ENCODE peak calls at places on chromosomes 11 and 22, in nine cellular contexts. One of them, this sample, is unnamed.

GRCh38 chr11:96136623-96137313 is 206.2 kb downstream of the MAML2 start:
- DNase-seq in fibroblast of lung: no peak
- DNase-seq in brain microvascular endothelial cell: no peak
- DNase-seq in psoas muscle: no peak
- DNase-seq in H1: no peak
- DNase-seq in small intestine: no peak
- DNase-seq in naive thymus-derived CD4-positive, alpha-beta T cell: no peak
- DNase-seq in adrenal gland: no peak
- DNase-seq in breast epithelium: no peak
- DNase-seq in this sample: no peak

GRCh38 chr11:110098645-110099044 is 5.5 kb downstream of the ZC3H12C start:
- DNase-seq in H1: no peak
- DNase-seq in fibroblast of lung: no peak
- DNase-seq in brain microvascular endothelial cell: no peak
- DNase-seq in psoas muscle: no peak
- DNase-seq in small intestine: no peak
- DNase-seq in naive thymus-derived CD4-positive, alpha-beta T cell: no peak
- DNase-seq in adrenal gland: no peak
- DNase-seq in breast epithelium: no peak
- DNase-seq in this sample: no peak

GRCh38 chr22:46748948-46749681 is 11.1 kb upstream of the CERK start:
- DNase-seq in breast epithelium: no peak
- DNase-seq in naive thymus-derived CD4-positive, alpha-beta T cell: peak
- DNase-seq in H1: no peak
- DNase-seq in psoas muscle: no peak
- DNase-seq in small intestine: no peak
- DNase-seq in brain microvascular endothelial cell: no peak
- DNase-seq in adrenal gland: no peak
- DNase-seq in fibroblast of lung: peak
- DNase-seq in this sample: no peak

GRCh38 chr11:123264431-123264780 is 69.4 kb upstream of the CLMP start:
- DNase-seq in breast epithelium: no peak
- DNase-seq in small intestine: no peak
- DNase-seq in fibroblast of lung: no peak
- DNase-seq in naive thymus-derived CD4-positive, alpha-beta T cell: no peak
- DNase-seq in adrenal gland: no peak
- DNase-seq in psoas muscle: no peak
- DNase-seq in brain microvascular endothelial cell: no peak
- DNase-seq in H1: no peak
- DNase-seq in this sample: no peak

GRCh38 chr22:39748877-39749276 is 144.7 kb downstream of the ENTHD1 start:
- DNase-seq in small intestine: no peak
- DNase-seq in brain microvascular endothelial cell: no peak
- DNase-seq in naive thymus-derived CD4-positive, alpha-beta T cell: no peak
- DNase-seq in adrenal gland: no peak
- DNase-seq in fibroblast of lung: peak
- DNase-seq in breast epithelium: no peak
- DNase-seq in H1: no peak
- DNase-seq in psoas muscle: no peak
- DNase-seq in this sample: no peak

GRCh38 chr22:48803171-48803992 is 1024.3 kb downstream of the BRD1 start:
- DNase-seq in psoas muscle: no peak
- DNase-seq in adrenal gland: no peak
- DNase-seq in small intestine: no peak
- DNase-seq in naive thymus-derived CD4-positive, alpha-beta T cell: no peak
- DNase-seq in fibroblast of lung: no peak
- DNase-seq in brain microvascular endothelial cell: no peak
- DNase-seq in H1: no peak
- DNase-seq in breast epithelium: no peak
- DNase-seq in this sample: no peak

GRCh38 chr11:114318361-114318760 is 22.2 kb downstream of the NNMT start:
- DNase-seq in H1: no peak
- DNase-seq in fibroblast of lung: no peak
- DNase-seq in small intestine: no peak
- DNase-seq in brain microvascular endothelial cell: no peak
- DNase-seq in breast epithelium: no peak
- DNase-seq in adrenal gland: no peak
- DNase-seq in naive thymus-derived CD4-positive, alpha-beta T cell: no peak
- DNase-seq in psoas muscle: no peak
- DNase-seq in this sample: no peak

GRCh38 chr22:27987557-27987956 is 68.5 kb upstream of the PITPNB start:
- DNase-seq in psoas muscle: no peak
- DNase-seq in naive thymus-derived CD4-positive, alpha-beta T cell: no peak
- DNase-seq in fibroblast of lung: peak
- DNase-seq in breast epithelium: no peak
- DNase-seq in small intestine: no peak
- DNase-seq in adrenal gland: no peak
- DNase-seq in brain microvascular endothelial cell: peak
- DNase-seq in H1: no peak
- DNase-seq in this sample: no peak

GRCh38 chr11:133824593-133824992 is 20.7 kb downstream of the SPATA19 start:
- DNase-seq in adrenal gland: no peak
- DNase-seq in brain microvascular endothelial cell: no peak
- DNase-seq in naive thymus-derived CD4-positive, alpha-beta T cell: no peak
- DNase-seq in small intestine: no peak
- DNase-seq in fibroblast of lung: no peak
- DNase-seq in psoas muscle: no peak
- DNase-seq in H1: peak
- DNase-seq in breast epithelium: no peak
- DNase-seq in this sample: no peak

GRCh38 chr11:35943761-35944502 is at the start of gene LDLRAD3:
- DNase-seq in small intestine: peak
- DNase-seq in psoas muscle: peak
- DNase-seq in fibroblast of lung: peak
- DNase-seq in naive thymus-derived CD4-positive, alpha-beta T cell: no peak
- DNase-seq in breast epithelium: peak
- DNase-seq in brain microvascular endothelial cell: peak
- DNase-seq in adrenal gland: peak
- DNase-seq in H1: peak
- DNase-seq in this sample: peak

GRCh38 chr11:77152846-77153245 is 24.8 kb downstream of the MYO7A start:
- DNase-seq in adrenal gland: no peak
- DNase-seq in brain microvascular endothelial cell: no peak
- DNase-seq in naive thymus-derived CD4-positive, alpha-beta T cell: no peak
- DNase-seq in breast epithelium: no peak
- DNase-seq in psoas muscle: peak
- DNase-seq in small intestine: no peak
- DNase-seq in fibroblast of lung: peak
- DNase-seq in H1: no peak
- DNase-seq in this sample: no peak

GRCh38 chr11:62324738-62325556 is 12.3 kb upstream of the ASRGL1 start:
- DNase-seq in small intestine: peak
- DNase-seq in psoas muscle: no peak
- DNase-seq in fibroblast of lung: peak
- DNase-seq in naive thymus-derived CD4-positive, alpha-beta T cell: peak
- DNase-seq in H1: peak
- DNase-seq in breast epithelium: no peak
- DNase-seq in adrenal gland: peak
- DNase-seq in brain microvascular endothelial cell: peak
- DNase-seq in this sample: peak

GRCh38 chr11:131065435-131066295 is 149.4 kb upstream of the SNX19 start:
- DNase-seq in H1: no peak
- DNase-seq in naive thymus-derived CD4-positive, alpha-beta T cell: no peak
- DNase-seq in psoas muscle: no peak
- DNase-seq in fibroblast of lung: no peak
- DNase-seq in brain microvascular endothelial cell: no peak
- DNase-seq in small intestine: no peak
- DNase-seq in breast epithelium: no peak
- DNase-seq in adrenal gland: no peak
- DNase-seq in this sample: no peak

GRCh38 chr22:46201059-46201757 is 48.9 kb downstream of the CDPF1 start:
- DNase-seq in small intestine: peak
- DNase-seq in naive thymus-derived CD4-positive, alpha-beta T cell: no peak
- DNase-seq in psoas muscle: no peak
- DNase-seq in fibroblast of lung: no peak
- DNase-seq in brain microvascular endothelial cell: no peak
- DNase-seq in adrenal gland: peak
- DNase-seq in H1: peak
- DNase-seq in breast epithelium: no peak
- DNase-seq in this sample: no peak

GRCh38 chr11:116721983-116722382 is 50.8 kb downstream of the BUD13 start:
- DNase-seq in naive thymus-derived CD4-positive, alpha-beta T cell: no peak
- DNase-seq in fibroblast of lung: no peak
- DNase-seq in H1: no peak
- DNase-seq in adrenal gland: no peak
- DNase-seq in breast epithelium: no peak
- DNase-seq in small intestine: no peak
- DNase-seq in brain microvascular endothelial cell: no peak
- DNase-seq in psoas muscle: no peak
- DNase-seq in this sample: no peak

GRCh38 chr22:34638128-34638527 is 427.8 kb upstream of the ISX start:
- DNase-seq in fibroblast of lung: no peak
- DNase-seq in brain microvascular endothelial cell: no peak
- DNase-seq in adrenal gland: no peak
- DNase-seq in psoas muscle: no peak
- DNase-seq in H1: no peak
- DNase-seq in small intestine: no peak
- DNase-seq in breast epithelium: no peak
- DNase-seq in naive thymus-derived CD4-positive, alpha-beta T cell: no peak
- DNase-seq in this sample: no peak

GRCh38 chr11:114569781-114570180 is 10.1 kb upstream of the NXPE1 start:
- DNase-seq in psoas muscle: no peak
- DNase-seq in adrenal gland: no peak
- DNase-seq in small intestine: no peak
- DNase-seq in naive thymus-derived CD4-positive, alpha-beta T cell: no peak
- DNase-seq in breast epithelium: no peak
- DNase-seq in fibroblast of lung: no peak
- DNase-seq in H1: no peak
- DNase-seq in brain microvascular endothelial cell: no peak
- DNase-seq in this sample: no peak

GRCh38 chr11:77141034-77141433 is 13.0 kb downstream of the MYO7A start:
- DNase-seq in psoas muscle: no peak
- DNase-seq in naive thymus-derived CD4-positive, alpha-beta T cell: no peak
- DNase-seq in brain microvascular endothelial cell: peak
- DNase-seq in fibroblast of lung: peak
- DNase-seq in H1: no peak
- DNase-seq in adrenal gland: no peak
- DNase-seq in breast epithelium: no peak
- DNase-seq in small intestine: peak
- DNase-seq in this sample: no peak

GRCh38 chr11:27248430-27249207 is 114.4 kb downstream of the CCDC34 start:
- DNase-seq in psoas muscle: no peak
- DNase-seq in adrenal gland: no peak
- DNase-seq in naive thymus-derived CD4-positive, alpha-beta T cell: no peak
- DNase-seq in fibroblast of lung: no peak
- DNase-seq in brain microvascular endothelial cell: no peak
- DNase-seq in breast epithelium: no peak
- DNase-seq in H1: no peak
- DNase-seq in small intestine: no peak
- DNase-seq in this sample: no peak

GRCh38 chr11:101442936-101443521 is 140.8 kb downstream of the TRPC6 start:
- DNase-seq in adrenal gland: no peak
- DNase-seq in H1: no peak
- DNase-seq in brain microvascular endothelial cell: no peak
- DNase-seq in breast epithelium: no peak
- DNase-seq in small intestine: peak
- DNase-seq in fibroblast of lung: no peak
- DNase-seq in naive thymus-derived CD4-positive, alpha-beta T cell: no peak
- DNase-seq in psoas muscle: no peak
- DNase-seq in this sample: no peak
- H3K27ac ChIP-seq in adrenal gland: no peak
- H3K27ac ChIP-seq in H1: no peak
- H3K27ac ChIP-seq in brain microvascular endothelial cell: no peak
- H3K27ac ChIP-seq in breast epithelium: no peak
- H3K27ac ChIP-seq in small intestine: no peak
- H3K27ac ChIP-seq in fibroblast of lung: peak
- H3K27ac ChIP-seq in naive thymus-derived CD4-positive, alpha-beta T cell: no peak
- H3K27ac ChIP-seq in psoas muscle: no peak
- H3K27ac ChIP-seq in this sample: no peak

DNA sequence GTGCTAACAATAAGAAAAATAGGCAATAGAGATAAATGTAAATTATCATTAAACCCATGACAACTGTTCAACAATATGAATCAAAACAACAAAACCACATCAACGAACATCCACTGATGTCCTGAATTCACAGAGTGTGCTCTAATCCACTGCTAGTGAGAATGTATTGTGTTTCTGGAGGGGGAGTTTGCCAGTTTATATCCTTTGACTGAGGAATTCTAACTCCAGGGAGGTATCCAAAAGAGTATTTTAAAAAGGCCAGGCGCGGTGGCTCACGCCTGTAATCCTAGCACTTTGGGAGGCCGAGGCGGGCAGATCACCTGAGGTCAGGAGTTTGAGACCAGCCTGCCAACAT is 1.7 kb upstream of the WEE1 start:
- DNase-seq in naive thymus-derived CD4-positive, alpha-beta T cell: no peak
- DNase-seq in small intestine: no peak
- DNase-seq in brain microvascular endothelial cell: no peak
- DNase-seq in H1: peak
- DNase-seq in fibroblast of lung: no peak
- DNase-seq in adrenal gland: no peak
- DNase-seq in psoas muscle: no peak
- DNase-seq in breast epithelium: no peak
- DNase-seq in this sample: no peak
- H3K27ac ChIP-seq in naive thymus-derived CD4-positive, alpha-beta T cell: no peak
- H3K27ac ChIP-seq in small intestine: peak
- H3K27ac ChIP-seq in brain microvascular endothelial cell: no peak
- H3K27ac ChIP-seq in H1: no peak
- H3K27ac ChIP-seq in fibroblast of lung: peak
- H3K27ac ChIP-seq in adrenal gland: no peak
- H3K27ac ChIP-seq in psoas muscle: peak
- H3K27ac ChIP-seq in breast epithelium: peak
- H3K27ac ChIP-seq in this sample: no peak

GRCh38 chr11:70851907-70852306 is 400.5 kb downstream of the SHANK2 start:
- DNase-seq in H1: no peak
- DNase-seq in small intestine: no peak
- DNase-seq in naive thymus-derived CD4-positive, alpha-beta T cell: no peak
- DNase-seq in psoas muscle: no peak
- DNase-seq in brain microvascular endothelial cell: no peak
- DNase-seq in adrenal gland: no peak
- DNase-seq in breast epithelium: no peak
- DNase-seq in fibroblast of lung: no peak
- DNase-seq in this sample: no peak
- H3K27ac ChIP-seq in H1: no peak
- H3K27ac ChIP-seq in small intestine: no peak
- H3K27ac ChIP-seq in naive thymus-derived CD4-positive, alpha-beta T cell: no peak
- H3K27ac ChIP-seq in psoas muscle: no peak
- H3K27ac ChIP-seq in brain microvascular endothelial cell: no peak
- H3K27ac ChIP-seq in adrenal gland: no peak
- H3K27ac ChIP-seq in breast epithelium: no peak
- H3K27ac ChIP-seq in fibroblast of lung: no peak
- H3K27ac ChIP-seq in this sample: no peak

DNA sequence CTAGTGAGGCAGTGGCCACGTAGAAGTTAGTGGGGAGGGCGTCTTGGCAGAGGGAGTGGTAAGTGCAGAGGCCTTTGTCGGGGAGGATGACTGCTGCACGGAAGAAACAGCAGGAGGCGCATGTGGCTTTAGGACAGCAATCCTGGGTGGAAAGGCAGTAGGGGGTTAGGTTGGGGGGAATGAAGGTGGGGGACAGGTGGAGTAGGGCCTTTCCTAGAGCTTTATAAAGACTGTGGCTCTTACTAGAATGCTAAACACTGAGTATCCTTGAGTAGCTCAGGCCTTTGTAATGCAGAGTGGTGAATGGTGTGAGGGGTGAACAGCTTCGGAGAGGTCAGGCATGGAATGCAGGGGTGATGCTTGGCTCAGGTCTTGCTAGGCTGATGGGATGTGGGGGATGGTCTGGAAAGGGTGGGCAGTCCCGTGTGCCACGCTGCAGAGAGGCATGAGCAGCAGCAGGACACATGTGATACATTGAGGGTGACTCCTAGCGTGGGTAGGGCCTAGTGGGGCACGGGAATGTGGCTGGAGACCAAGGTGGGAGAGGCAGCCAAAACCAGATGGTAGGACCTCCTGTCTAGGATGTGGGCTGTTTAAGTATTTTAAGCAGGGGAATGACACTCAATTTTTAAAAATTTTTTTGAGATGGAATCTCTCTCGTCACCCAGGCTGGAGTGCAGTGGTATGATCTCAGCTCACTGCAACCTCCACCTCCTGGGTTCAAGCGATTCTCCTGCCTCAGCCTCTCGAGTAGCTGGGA is 19.2 kb downstream of the AP2A2 start:
- DNase-seq in H1: peak
- DNase-seq in psoas muscle: no peak
- DNase-seq in small intestine: no peak
- DNase-seq in adrenal gland: no peak
- DNase-seq in naive thymus-derived CD4-positive, alpha-beta T cell: no peak
- DNase-seq in brain microvascular endothelial cell: no peak
- DNase-seq in fibroblast of lung: peak
- DNase-seq in breast epithelium: no peak
- DNase-seq in this sample: no peak
- H3K27ac ChIP-seq in H1: peak
- H3K27ac ChIP-seq in psoas muscle: no peak
- H3K27ac ChIP-seq in small intestine: no peak
- H3K27ac ChIP-seq in adrenal gland: no peak
- H3K27ac ChIP-seq in naive thymus-derived CD4-positive, alpha-beta T cell: no peak
- H3K27ac ChIP-seq in brain microvascular endothelial cell: no peak
- H3K27ac ChIP-seq in fibroblast of lung: no peak
- H3K27ac ChIP-seq in breast epithelium: no peak
- H3K27ac ChIP-seq in this sample: no peak